ENCODE peak calls at places on chromosomes 1 and 21, in eight cellular contexts. Y is fibroblast of mammary gland, G is H9, I is ureter, K is lower leg skin, P is T-helper 1 cell, W is SHP77, H is GM04504. B is an unnamed sample.

GRCh38 chr21:46667735-46668380 is 32.4 kb downstream of the PRMT2 start:
- DNase-seq in K (no peak), I (no peak), P (no peak), G (peak; percentile 74), Y (peak; percentile 27), W (peak; percentile 59), H (no peak), B (no peak)

GRCh38 chr21:36966066-36966845 is at the start of gene HLCS:
- DNase-seq in W (peak; percentile 77), P (peak; percentile 61), Y (peak; percentile 27), K (no peak), G (peak; percentile 79), I (peak; percentile 71), H (peak; percentile 38), B (no peak)

GRCh38 chr1:241715956-241716355 is 63.9 kb downstream of the WDR64 start:
- DNase-seq in Y (peak; percentile 96), G (no peak), P (no peak), H (no peak), W (no peak), I (no peak), K (no peak), B (no peak)

GRCh38 chr1:194295690-194296089 is 1109.3 kb upstream of the B3GALT2 start:
- DNase-seq in H (no peak), W (peak; percentile 29), K (no peak), I (no peak), P (peak; percentile 33), G (no peak), Y (no peak), B (peak; percentile 26)

GRCh38 chr1:111471012-111471411 is 2.8 kb upstream of the C1orf162 start:
- DNase-seq in Y (no peak), G (no peak), W (no peak), H (no peak), I (no peak), K (peak; percentile 70), P (peak; percentile 69), B (no peak)

GRCh38 chr1:110254604-110255003 is 44.5 kb downstream of the KCNC4 start:
- DNase-seq in P (no peak), G (peak; percentile 30), W (no peak), Y (no peak), I (no peak), K (no peak), H (no peak), B (no peak)

GRCh38 chr1:24990136-24990535 is 60.1 kb upstream of the RUNX3 start:
- DNase-seq in P (no peak), H (no peak), Y (no peak), G (no peak), W (no peak), I (no peak), K (no peak), B (no peak)

GRCh38 chr1:19812875-19813650 is 2.0 kb downstream of the RNF186 start:
- DNase-seq in G (no peak), P (no peak), K (no peak), W (no peak), Y (no peak), I (no peak), H (no peak), B (no peak)

B was measured in astrocyte of the cerebellum.